ENCODE peak calls at places on chromosomes 6 and 20, in eight cellular contexts. U is hepatocyte; B is fibroblast of lung; K is AG10803; I is CD8-positive, alpha-beta T cell; E is omental fat pad; A is heart left ventricle; R is upper lobe of left lung. D is an unnamed sample.

GRCh38 chr6:53960311-53960710 is 150.9 kb upstream of the MLIP start:
- DNase-seq in U (no peak), B (peak), K (peak), I (no peak), E (no peak), A (no peak), R (no peak), D (no peak)

GRCh38 chr6:77626431-77626830 is 26.4 kb upstream of the MEI4 start:
- DNase-seq in U (no peak), B (peak), K (no peak), I (no peak), E (no peak), A (no peak), R (no peak), D (no peak)

GRCh38 chr20:57698867-57699275 is 10.9 kb downstream of the PMEPA1 start:
- DNase-seq in U (no peak), B (no peak), K (no peak), I (no peak), E (no peak), A (no peak), R (no peak), D (no peak)

GRCh38 chr20:8642247-8642646 is 426.6 kb upstream of the PLCB4 start:
- DNase-seq in U (no peak), B (no peak), K (no peak), I (no peak), E (no peak), A (no peak), R (no peak), D (no peak)

GRCh38 chr6:116229287-116229913 is 24.5 kb downstream of the TSPYL4 start:
- DNase-seq in U (peak), B (peak), K (peak), I (no peak), E (peak), A (peak), R (no peak), D (no peak)

GRCh38 chr6:5108068-5108467 is 22.9 kb downstream of the PPP1R3G start:
- DNase-seq in U (no peak), B (no peak), K (no peak), I (no peak), E (no peak), A (no peak), R (no peak), D (no peak)

GRCh38 chr6:82183642-82184282 is 63.8 kb downstream of the IBTK start:
- DNase-seq in U (no peak), B (no peak), K (peak), I (no peak), E (no peak), A (no peak), R (no peak), D (no peak)

GRCh38 chr6:25013249-25013648 is 77.5 kb upstream of the RIPOR2 start:
- DNase-seq in U (no peak), B (no peak), K (no peak), I (no peak), E (no peak), A (no peak), R (no peak), D (no peak)

GRCh38 chr6:46927066-46927465 is 5.3 kb upstream of the ADGRF5 start:
- DNase-seq in U (no peak), B (peak), K (no peak), I (no peak), E (no peak), A (no peak), R (no peak), D (no peak)

GRCh38 chr20:5513975-5514516 is 197.3 kb upstream of the PROKR2 start:
- DNase-seq in U (peak), B (peak), K (peak), I (no peak), E (no peak), A (no peak), R (no peak), D (no peak)

GRCh38 chr6:109023348-109023925 is 71.2 kb downstream of the SESN1 start:
- DNase-seq in U (no peak), B (no peak), K (no peak), I (no peak), E (no peak), A (no peak), R (no peak), D (no peak)

GRCh38 chr6:168115748-168116445 is 36.9 kb upstream of the FRMD1 start:
- DNase-seq in U (no peak), B (no peak), K (no peak), I (no peak), E (no peak), A (no peak), R (no peak), D (no peak)

GRCh38 chr20:33667245-33668086 is 723 bp downstream of the ACTL10 start:
- DNase-seq in U (no peak), B (peak), K (peak), I (peak), E (no peak), A (peak), R (peak), D (peak)

GRCh38 chr6:160137989-160138835 is 16.6 kb downstream of the SLC22A1 start:
- DNase-seq in U (peak), B (peak), K (peak), I (peak), E (no peak), A (no peak), R (no peak), D (no peak)

GRCh38 chr6:140636698-140637402 is 1262.4 kb upstream of the CITED2 start:
- DNase-seq in U (no peak), B (peak), K (no peak), I (no peak), E (no peak), A (no peak), R (no peak), D (no peak)

GRCh38 chr6:168025831-168026325 is 28.4 kb downstream of the KIF25 start:
- DNase-seq in U (no peak), B (no peak), K (no peak), I (no peak), E (no peak), A (no peak), R (no peak), D (no peak)

GRCh38 chr6:30681696-30682180 is 4.7 kb downstream of the PPP1R18 start:
- DNase-seq in U (no peak), B (no peak), K (no peak), I (no peak), E (no peak), A (no peak), R (no peak), D (no peak)

GRCh38 chr6:122789862-122790739 is 1.0 kb downstream of the SMPDL3A start:
- DNase-seq in U (peak), B (peak), K (peak), I (no peak), E (no peak), A (no peak), R (no peak), D (no peak)

GRCh38 chr20:382291-383115 is 1.9 kb downstream of the TRIB3 start:
- DNase-seq in U (no peak), B (no peak), K (no peak), I (no peak), E (no peak), A (no peak), R (no peak), D (no peak)

GRCh38 chr6:33995046-33995872 is 150.6 kb downstream of the GRM4 start:
- DNase-seq in U (peak), B (no peak), K (no peak), I (no peak), E (no peak), A (peak), R (no peak), D (peak)

GRCh38 chr20:32018269-32019155 is 8.3 kb downstream of the CCM2L start:
- DNase-seq in U (peak), B (no peak), K (no peak), I (peak), E (peak), A (peak), R (peak), D (peak)

GRCh38 chr6:4018194-4019111 is 60.5 kb downstream of the FAM217A start:
- DNase-seq in U (peak), B (peak), K (peak), I (peak), E (peak), A (peak), R (peak), D (peak)
- TF ChIP-seq CTCF in U (peak), B (peak), K (peak), I (no peak), E (no peak), A (peak), R (peak), D (peak)

DNA sequence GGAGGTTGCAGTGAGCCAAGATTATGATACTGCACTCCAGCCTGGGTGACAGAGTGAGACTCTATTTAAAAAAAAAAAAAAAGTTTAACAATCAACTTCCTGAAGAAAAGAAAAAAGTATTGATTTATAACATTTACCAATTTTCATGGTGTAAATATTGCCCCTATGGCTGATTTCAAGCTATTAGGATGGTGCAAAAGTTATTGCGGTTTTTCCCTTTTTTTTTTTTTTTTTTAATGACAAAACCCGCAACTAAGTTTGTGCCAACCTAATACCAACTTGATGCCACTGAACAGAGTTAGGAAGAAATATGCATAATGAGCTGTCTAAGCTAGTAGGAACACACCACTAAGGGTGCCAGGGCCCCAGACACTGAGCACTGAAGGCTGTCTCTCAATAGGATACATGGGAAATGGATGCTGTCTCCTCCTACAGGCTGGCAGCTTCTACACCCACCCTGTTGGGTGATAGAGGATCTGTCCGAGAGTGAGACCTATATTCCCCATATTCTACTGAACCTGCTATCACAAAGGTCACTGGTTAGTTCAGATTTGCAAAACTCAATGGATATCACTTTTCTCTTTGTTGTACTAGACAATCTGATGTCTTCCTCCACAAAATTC is 6.5 kb upstream of the PERP start:
- DNase-seq in U (no peak), B (no peak), K (no peak), I (no peak), E (no peak), A (no peak), R (no peak), D (no peak)
- TF ChIP-seq CTCF in U (no peak), B (no peak), K (no peak), I (no peak), E (no peak), A (no peak), R (no peak), D (no peak)

DNA sequence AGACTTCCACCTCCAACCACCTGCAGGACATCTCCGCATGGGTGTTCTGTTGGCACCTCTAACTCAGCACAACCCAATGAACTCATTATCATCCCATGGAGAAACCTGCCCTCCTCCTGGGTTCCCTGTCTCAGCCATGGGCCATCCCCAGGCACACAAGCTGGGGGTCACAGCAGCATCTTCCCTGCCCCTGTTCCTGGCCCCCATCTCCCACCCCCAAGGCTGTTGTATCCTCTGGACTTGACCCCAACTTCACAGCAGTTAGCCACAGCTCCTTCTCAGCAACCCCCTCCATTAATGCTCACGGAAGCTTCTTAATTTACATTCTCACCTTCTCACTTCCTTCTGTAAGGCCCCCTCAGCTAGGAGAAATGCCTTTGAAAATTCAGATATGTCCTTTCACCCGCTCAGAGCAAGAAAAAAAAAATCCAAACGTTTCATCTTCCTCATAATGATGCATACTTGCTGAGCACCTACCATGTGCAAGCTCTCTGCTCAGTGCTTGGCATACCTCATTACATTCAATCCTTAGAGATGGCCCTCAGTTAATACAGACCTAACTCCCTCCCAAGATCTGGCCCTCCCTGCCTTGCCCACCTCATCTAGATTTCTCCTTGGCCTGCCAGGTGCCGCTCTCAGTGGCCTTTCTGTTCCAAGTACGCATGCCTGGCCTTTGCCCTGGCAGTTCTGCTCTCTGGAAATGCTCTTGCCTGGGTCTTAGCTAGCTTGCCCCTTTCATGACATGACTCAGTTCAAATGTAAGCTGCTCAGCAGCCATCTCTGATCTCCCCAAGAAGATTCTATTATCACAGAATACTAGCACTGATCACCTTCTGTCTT is 2.5 kb upstream of the NELFCD start:
- DNase-seq in U (no peak), B (no peak), K (no peak), I (peak), E (no peak), A (no peak), R (no peak), D (no peak)
- TF ChIP-seq CTCF in U (no peak), B (no peak), K (no peak), I (no peak), E (no peak), A (no peak), R (no peak), D (no peak)

DNA sequence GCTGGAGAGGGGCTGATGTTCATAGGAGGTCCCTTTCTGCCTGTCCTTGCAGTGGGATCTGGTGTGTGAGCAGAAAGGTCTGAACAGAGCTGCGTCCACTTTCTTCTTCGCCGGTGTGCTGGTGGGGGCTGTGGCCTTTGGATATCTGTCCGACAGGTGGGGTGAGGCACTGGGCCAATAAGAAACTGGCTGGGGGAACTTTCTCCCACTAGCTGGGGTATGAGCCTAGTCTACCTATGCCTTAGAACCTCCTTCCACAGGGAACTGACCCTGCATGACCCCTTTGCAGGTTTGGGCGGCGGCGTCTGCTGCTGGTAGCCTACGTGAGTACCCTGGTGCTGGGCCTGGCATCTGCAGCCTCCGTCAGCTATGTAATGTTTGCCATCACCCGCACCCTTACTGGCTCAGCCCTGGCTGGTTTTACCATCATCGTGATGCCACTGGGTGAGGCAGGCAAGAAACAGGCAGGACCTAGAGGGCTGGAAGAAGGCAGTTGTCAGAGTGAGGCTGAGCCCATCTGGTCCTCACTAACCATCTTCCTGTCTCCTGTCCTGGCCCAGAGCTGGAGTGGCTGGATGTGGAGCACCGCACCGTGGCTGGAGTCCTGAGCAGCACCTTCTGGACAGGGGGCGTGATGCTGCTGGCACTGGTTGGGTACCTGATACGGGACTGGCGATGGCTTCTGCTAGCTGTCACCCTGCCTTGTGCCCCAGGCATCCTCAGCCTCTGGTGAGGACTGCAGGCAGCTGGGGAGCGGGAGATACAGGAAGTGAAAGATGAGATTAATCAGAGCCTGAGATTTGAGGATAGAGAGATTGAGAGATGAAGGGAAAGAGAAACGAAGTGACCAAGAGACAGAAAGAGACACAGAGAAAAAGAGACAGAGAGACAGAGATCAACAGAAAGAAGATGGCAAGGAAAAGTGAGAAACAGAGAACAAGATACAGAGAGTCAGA is 1.6 kb downstream of the SLC22A7 start:
- DNase-seq in U (no peak), B (no peak), K (no peak), I (no peak), E (no peak), A (no peak), R (no peak), D (no peak)
- TF ChIP-seq CTCF in U (no peak), B (no peak), K (no peak), I (no peak), E (no peak), A (no peak), R (no peak), D (no peak)

DNA sequence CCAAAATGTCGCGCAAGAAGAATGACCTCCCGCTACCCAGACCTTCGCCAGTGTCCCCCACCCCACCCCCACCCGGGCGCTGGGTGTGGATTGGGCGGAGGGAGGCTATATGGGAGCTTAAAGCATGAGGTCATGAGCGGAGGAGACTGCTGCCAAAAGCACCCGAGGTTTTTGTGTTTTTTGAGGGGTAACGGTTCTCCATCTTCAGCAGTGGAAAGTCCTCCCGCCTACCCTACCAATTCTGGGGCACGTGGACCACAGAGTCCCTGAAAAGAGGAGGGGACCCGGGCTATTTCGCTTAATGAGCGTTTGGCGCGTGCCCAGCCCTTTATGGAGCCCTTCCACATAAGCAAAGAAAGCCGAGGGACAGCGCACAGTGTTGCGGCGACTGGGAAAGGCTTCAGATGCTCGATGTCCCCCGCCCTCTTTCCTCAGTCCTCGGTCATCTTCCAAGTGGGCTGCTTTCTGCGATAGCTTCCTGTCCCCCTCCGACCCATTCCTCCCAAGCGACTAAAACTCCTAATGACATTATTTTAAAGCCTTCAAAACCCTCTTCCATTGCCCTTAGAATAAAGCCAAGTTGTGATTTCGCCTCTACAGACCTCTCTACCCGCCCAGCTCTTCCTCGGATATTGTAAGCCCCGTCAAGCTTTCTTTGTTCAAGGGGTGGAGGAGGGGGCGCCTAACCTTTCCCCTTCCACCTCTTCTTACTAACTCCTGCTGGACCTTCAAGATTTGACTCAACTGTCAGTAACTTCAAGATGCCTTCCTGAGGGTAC is 2.1 kb upstream of the TRERF1 start:
- DNase-seq in U (peak), B (peak), K (peak), I (peak), E (no peak), A (peak), R (peak), D (no peak)
- TF ChIP-seq CTCF in U (no peak), B (no peak), K (no peak), I (no peak), E (no peak), A (no peak), R (no peak), D (no peak)

GRCh38 chr6:7249946-7250643 is 62.9 kb downstream of the SSR1 start:
- DNase-seq in U (no peak), B (no peak), K (peak), I (no peak), E (no peak), A (no peak), R (no peak), D (no peak)
- TF ChIP-seq CTCF in U (no peak), B (no peak), K (no peak), I (no peak), E (no peak), A (no peak), R (no peak), D (no peak)

DNA sequence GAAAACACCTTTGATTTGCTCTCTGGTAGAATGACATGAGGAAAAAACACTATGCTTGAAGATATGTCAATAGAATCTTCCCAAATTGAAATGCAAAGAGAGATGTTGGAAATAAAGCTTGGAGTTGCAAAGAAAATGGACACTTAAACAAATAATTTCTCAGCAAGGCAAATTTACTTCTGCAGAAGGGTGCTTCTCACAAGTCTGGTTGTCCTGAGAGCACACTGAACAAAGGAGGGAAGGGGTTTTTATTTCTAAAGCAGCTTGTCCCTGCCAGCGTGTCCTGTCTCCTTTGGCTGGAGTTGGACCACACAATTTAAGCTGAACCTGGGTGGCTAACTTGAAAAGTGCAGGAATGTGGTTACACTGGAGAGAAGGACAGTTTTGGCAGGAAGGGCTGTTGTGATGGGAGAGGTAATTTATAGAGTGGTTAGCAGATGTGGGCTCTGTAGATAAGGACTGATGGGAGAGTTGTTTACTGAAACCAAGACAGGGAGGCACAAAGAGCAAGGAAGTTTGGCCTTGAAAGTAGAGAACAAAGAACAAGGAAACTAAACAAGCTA is 454.6 kb upstream of the EYS start:
- DNase-seq in U (no peak), B (no peak), K (no peak), I (no peak), E (no peak), A (no peak), R (no peak), D (no peak)
- TF ChIP-seq CTCF in U (no peak), B (no peak), K (no peak), I (no peak), E (no peak), A (no peak), R (no peak), D (no peak)

GRCh38 chr6:69732640-69733039 is 64.2 kb downstream of the LMBRD1 start:
- DNase-seq in U (peak), B (no peak), K (peak), I (no peak), E (no peak), A (no peak), R (no peak), D (no peak)
- TF ChIP-seq CTCF in U (peak), B (peak), K (peak), I (peak), E (no peak), A (no peak), R (no peak), D (peak)

D was measured in type B pancreatic cell.